ENCODE peak calls at places on chromosomes 5 and 9, in five cellular contexts. G is astrocyte of the hippocampus; I is brain microvascular endothelial cell; H is HS-5; L is stimulated activated effector memory CD8-positive, alpha-beta T cell treated with anti-CD3 and anti-CD28 coated beads, Interleukin-12 subunit alpha, Interleukin-12 subunit beta, amount 100 ng/mL, for 72 hours. B is an unnamed sample.

GRCh38 chr9:37523916-37524315 is 38.2 kb downstream of the POLR1E start:
- DNase-seq in G (no peak), I (no peak), H (no peak), L (no peak), B (no peak)

GRCh38 chr5:135223891-135224625 is 175.0 kb downstream of the MACROH2A1 start:
- DNase-seq in G (no peak), I (no peak), H (no peak), L (no peak), B (no peak)

GRCh38 chr5:169218862-169219261 is 82.1 kb downstream of the SLIT3 start:
- DNase-seq in G (no peak), I (no peak), H (no peak), L (no peak), B (no peak)

GRCh38 chr5:146947181-146947941 is 68.8 kb upstream of the PPP2R2B start:
- DNase-seq in G (peak; percentile 18), I (no peak), H (peak; percentile 14), L (no peak), B (peak; percentile 1)

GRCh38 chr5:66661149-66661548 is 65.0 kb downstream of the MAST4 start:
- DNase-seq in G (peak; percentile 94), I (peak; percentile 18), H (no peak), L (no peak), B (no peak)

GRCh38 chr5:149387982-149388381 is 8.9 kb upstream of the IL17B start:
- DNase-seq in G (no peak), I (peak; percentile 54), H (no peak), L (no peak), B (peak; percentile 6)

GRCh38 chr9:112170235-112170634 is 4.9 kb downstream of the SUSD1 start:
- DNase-seq in G (no peak), I (no peak), H (no peak), L (no peak), B (no peak)

GRCh38 chr5:89268460-89268859 is 385.5 kb upstream of the MEF2C start:
- DNase-seq in G (no peak), I (no peak), H (no peak), L (no peak), B (no peak)

GRCh38 chr9:89165341-89165740 is 13.3 kb downstream of the SHC3 start:
- DNase-seq in G (no peak), I (no peak), H (no peak), L (no peak), B (no peak)

GRCh38 chr5:5270958-5271605 is 131.0 kb downstream of the ADAMTS16 start:
- DNase-seq in G (peak; percentile 94), I (peak; percentile 90), H (peak; percentile 85), L (no peak), B (peak; percentile 95)

B was measured in kidney glomerular epithelial cell.